ENCODE peak calls at places on chromosomes 6 and 20, in four cellular contexts. W, G, O and K are unnamed samples.

GRCh38 chr6:125577263-125577662 is 172.2 kb upstream of the HEY2 start:
- DNase-seq in W (no peak), G (no peak), O (no peak), K (no peak)

GRCh38 chr20:49792006-49792405 is 20.6 kb upstream of the SLC9A8 start:
- DNase-seq in W (no peak), G (no peak), O (no peak), K (no peak)

GRCh38 chr6:136087986-136088385 is 162.1 kb downstream of the MTFR2 start:
- DNase-seq in W (no peak), G (no peak), O (no peak), K (no peak)

GRCh38 chr6:57123111-57123510 is 33.1 kb downstream of the ZNF451 start:
- DNase-seq in W (no peak), G (no peak), O (no peak), K (no peak)

GRCh38 chr6:131852200-131852599 is 44.4 kb downstream of the ENPP1 start:
- DNase-seq in W (no peak), G (no peak), O (no peak), K (no peak)

GRCh38 chr6:143225929-143226328 is 165.2 kb downstream of the AIG1 start:
- DNase-seq in W (no peak), G (no peak), O (no peak), K (no peak)

GRCh38 chr6:127119361-127120108 is 1.1 kb downstream of the RSPO3 start:
- DNase-seq in W (no peak), G (no peak), O (peak; percentile 14), K (peak; percentile 75)

GRCh38 chr6:25173951-25174474 is 105.2 kb upstream of the CARMIL1 start:
- DNase-seq in W (peak; percentile 83), G (no peak), O (no peak), K (no peak)

GRCh38 chr6:52547647-52548352 is 29.1 kb downstream of the TRAM2 start:
- DNase-seq in W (peak; percentile 60), G (peak; percentile 62), O (no peak), K (no peak)

GRCh38 chr20:57150559-57150958 is 115.9 kb downstream of the BMP7 start:
- DNase-seq in W (no peak), G (no peak), O (no peak), K (no peak)

GRCh38 chr6:117602151-117602898 is at the start of gene GOPC:
- DNase-seq in W (peak; percentile 95), G (peak; percentile 97), O (peak; percentile 95), K (peak; percentile 90)
- TF ChIP-seq CTCF in W (peak; percentile 30), G (no peak), O (no peak), K (peak; percentile 41)

GRCh38 chr6:170212051-170212756 is 78.7 kb downstream of the DLL1 start:
- DNase-seq in W (no peak), G (peak; percentile 33), O (peak; percentile 10), K (peak; percentile 54)
- TF ChIP-seq CTCF in W (no peak), G (no peak), O (no peak), K (no peak)

GRCh38 chr6:66926060-66926459 is 1219.0 kb upstream of the EYS start:
- DNase-seq in W (no peak), G (no peak), O (no peak), K (no peak)
- TF ChIP-seq CTCF in W (no peak), G (no peak), O (no peak), K (peak; percentile 16)

GRCh38 chr6:73542882-73543281 is 22.1 kb upstream of the EEF1A1 start:
- DNase-seq in W (no peak), G (no peak), O (no peak), K (no peak)

GRCh38 chr6:73547046-73547445 is 26.2 kb upstream of the EEF1A1 start:
- DNase-seq in W (no peak), G (no peak), O (no peak), K (no peak)

GRCh38 chr6:73548458-73549446 is 27.9 kb upstream of the EEF1A1 start:
- DNase-seq in W (no peak), G (peak; percentile 68), O (no peak), K (no peak)
- TF ChIP-seq CTCF in W (no peak), G (no peak), O (no peak), K (no peak)

DNA sequence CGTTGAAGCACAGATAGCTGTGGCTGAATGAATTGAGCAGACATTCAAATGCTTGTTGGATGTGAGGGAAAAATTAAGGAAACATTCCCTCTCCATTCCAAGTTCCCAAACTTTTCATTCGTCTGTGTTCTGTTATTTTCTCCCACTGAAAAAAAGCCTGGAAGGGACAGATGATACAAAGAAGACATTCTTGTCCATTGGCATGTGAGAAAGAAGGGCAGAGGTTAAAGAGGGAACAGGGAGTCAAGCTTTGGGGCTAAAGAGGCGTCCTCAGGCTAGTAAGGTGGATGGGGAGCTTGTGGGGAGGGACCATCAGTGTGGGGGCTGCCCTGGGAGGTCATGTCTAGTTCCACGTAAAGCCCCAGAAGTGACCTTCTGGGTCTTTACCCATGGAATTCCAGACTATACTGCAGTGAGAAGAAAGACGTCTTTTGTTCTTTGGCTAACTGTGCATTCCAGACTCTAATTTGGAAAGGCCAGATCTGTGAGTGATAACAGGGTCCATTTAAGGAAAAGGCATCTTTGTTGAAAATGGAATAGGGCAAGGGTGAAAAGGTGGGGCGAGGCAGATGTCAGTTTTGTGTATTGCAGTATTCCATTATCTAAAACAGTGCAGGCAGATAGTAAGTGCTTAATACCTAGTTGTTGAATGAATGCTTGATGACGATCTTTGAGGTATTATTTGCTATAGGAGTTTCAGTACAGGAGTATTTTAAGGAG is 117.5 kb downstream of the SOX4 start:
- DNase-seq in W (no peak), G (no peak), O (no peak), K (no peak)
- TF ChIP-seq CTCF in W (no peak), G (no peak), O (no peak), K (no peak)

GRCh38 chr6:19210849-19211590 is 626.1 kb upstream of the ID4 start:
- DNase-seq in W (no peak), G (peak; percentile 49), O (no peak), K (no peak)
- TF ChIP-seq CTCF in W (peak; percentile 43), G (peak; percentile 16), O (no peak), K (peak; percentile 56)